ENCODE peak calls at places on chromosome 21, in four cellular contexts. N is AG10803, P is bronchial epithelial cell, H is heart left ventricle. F is an unnamed sample.
A peak's percentile ranks its signal among the peaks of the same experiment; 100 is the strongest.

GRCh38 chr21:41008971-41009370 is 159.0 kb upstream of the BACE2 start:
- DNase-seq in H (no peak), N (no peak), P (no peak), F (no peak)

GRCh38 chr21:28932717-28933116 is 60.0 kb downstream of the LTN1 start:
- DNase-seq in H (no peak), P (no peak), N (no peak), F (no peak)

GRCh38 chr21:44898851-44899767 is 21.6 kb downstream of the ITGB2 start:
- DNase-seq in P (no peak), H (peak; percentile 18), N (no peak), F (no peak)

GRCh38 chr21:25323356-25323949 is 283.8 kb downstream of the MRPL39 start:
- DNase-seq in H (no peak), N (no peak), P (no peak), F (no peak)

GRCh38 chr21:15669247-15669646 is 60.5 kb upstream of the USP25 start:
- DNase-seq in P (no peak), N (peak; percentile 24), H (no peak), F (peak; percentile 71)

GRCh38 chr21:14864211-14865021 is 200.4 kb downstream of the NRIP1 start:
- DNase-seq in H (peak; percentile 72), P (peak; percentile 73), N (peak; percentile 69), F (peak; percentile 76)

GRCh38 chr21:24210130-24210529 is 1397.2 kb downstream of the MRPL39 start:
- DNase-seq in H (no peak), N (no peak), P (no peak), F (no peak)

GRCh38 chr21:24939288-24939687 is 668.0 kb downstream of the MRPL39 start:
- DNase-seq in N (no peak), P (no peak), H (no peak), F (no peak)

GRCh38 chr21:28489197-28489596 is 503.5 kb downstream of the LTN1 start:
- DNase-seq in N (peak; percentile 55), P (no peak), H (no peak), F (no peak)

GRCh38 chr21:29005696-29006095 is 13.0 kb upstream of the LTN1 start:
- DNase-seq in H (no peak), N (peak; percentile 29), P (no peak), F (no peak)

GRCh38 chr21:25967566-25968438 is 202.8 kb downstream of the APP start:
- DNase-seq in H (no peak), P (peak; percentile 71), N (no peak), F (no peak)

GRCh38 chr21:29075706-29076447 is 2.4 kb upstream of the CCT8 start:
- DNase-seq in P (peak; percentile 98), N (no peak), H (no peak), F (no peak)

GRCh38 chr21:17270234-17270633 is 242.6 kb upstream of the CXADR start:
- DNase-seq in N (peak; percentile 40), H (peak; percentile 28), P (peak; percentile 41), F (peak; percentile 75)

GRCh38 chr21:40809673-40810072 is 37.3 kb downstream of the DSCAM start:
- DNase-seq in P (no peak), N (no peak), H (no peak), F (no peak)

GRCh38 chr21:26965567-26966359 is 1.1 kb downstream of the ADAMTS5 start:
- DNase-seq in H (peak; percentile 42), N (peak; percentile 70), P (no peak), F (peak; percentile 50)

GRCh38 chr21:26736449-26736848 is 108.8 kb downstream of the ADAMTS1 start:
- DNase-seq in P (no peak), N (no peak), H (no peak), F (no peak)

GRCh38 chr21:15063821-15064575 is 802 bp downstream of the NRIP1 start:
- DNase-seq in P (peak; percentile 37), N (peak; percentile 34), H (peak; percentile 73), F (peak; percentile 72)

GRCh38 chr21:44953628-44954021 is 13.8 kb downstream of the SLX9 start:
- DNase-seq in N (no peak), H (peak; percentile 22), P (no peak), F (no peak)

GRCh38 chr21:44592446-44593365 is at the start of gene KRTAP10-6:
- DNase-seq in P (no peak), N (no peak), H (peak; percentile 22), F (no peak)

GRCh38 chr21:19326581-19327319 is 923.2 kb upstream of the TMPRSS15 start:
- DNase-seq in H (no peak), P (no peak), N (no peak), F (no peak)

GRCh38 chr21:41510500-41510899 is 2.5 kb upstream of the TMPRSS2 start:
- DNase-seq in P (no peak), H (no peak), N (no peak), F (no peak)

GRCh38 chr21:18951291-18952038 is 547.9 kb upstream of the TMPRSS15 start:
- DNase-seq in H (no peak), P (no peak), N (no peak), F (no peak)

GRCh38 chr21:28100366-28100765 is 892.3 kb downstream of the LTN1 start:
- DNase-seq in H (no peak), N (no peak), P (no peak), F (no peak)

GRCh38 chr21:28627261-28627660 is 365.4 kb downstream of the LTN1 start:
- DNase-seq in N (peak; percentile 49), P (no peak), H (no peak), F (no peak)

GRCh38 chr21:40680311-40680710 is 166.6 kb downstream of the DSCAM start:
- DNase-seq in P (no peak), N (no peak), H (no peak), F (no peak)

GRCh38 chr21:44910229-44911065 is 10.3 kb downstream of the ITGB2 start:
- DNase-seq in N (no peak), H (no peak), P (no peak), F (no peak)

GRCh38 chr21:44848821-44849521 is 24.5 kb downstream of the PTTG1IP start:
- DNase-seq in P (no peak), N (no peak), H (no peak), F (no peak)

GRCh38 chr21:26732442-26733221 is 112.6 kb downstream of the ADAMTS1 start:
- DNase-seq in P (peak; percentile 38), H (peak; percentile 31), N (peak; percentile 62), F (peak; percentile 78)

GRCh38 chr21:8990326-8991087 is 1530.9 kb upstream of the TPTE start:
- DNase-seq in P (peak; percentile 81), H (no peak), N (no peak), F (no peak)

GRCh38 chr21:21179619-21180336 is 181.6 kb downstream of the NCAM2 start:
- DNase-seq in N (no peak), H (peak; percentile 19), P (no peak), F (no peak)

GRCh38 chr21:29091032-29091431 is 17.6 kb upstream of the CCT8 start:
- DNase-seq in H (no peak), N (peak; percentile 84), P (peak; percentile 87), F (peak; percentile 85)

GRCh38 chr21:41366522-41367151 is 4.8 kb downstream of the MX2 start:
- DNase-seq in H (peak; percentile 67), P (peak; percentile 88), N (peak; percentile 80), F (peak; percentile 15)

DNA sequence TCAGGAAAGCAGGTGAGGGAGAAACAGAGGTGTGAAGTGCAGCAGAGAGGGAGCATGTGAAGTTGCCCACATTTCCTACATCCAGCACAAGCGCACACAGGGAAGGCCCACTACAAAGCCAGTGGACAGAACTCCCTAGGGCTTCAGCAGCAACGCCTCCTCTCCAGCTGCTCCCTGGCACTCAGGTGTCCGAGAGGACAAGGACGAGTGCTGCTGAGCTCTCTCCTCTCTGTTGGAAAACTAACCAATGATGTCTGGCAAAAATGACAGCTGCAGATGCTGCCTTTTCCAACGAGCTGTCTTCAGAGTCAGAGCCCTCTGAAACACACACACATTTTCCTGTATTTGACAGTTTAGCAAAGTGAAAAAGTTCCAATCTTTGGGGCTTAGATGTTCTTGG is 86.8 kb downstream of the HSF2BP start:
- DNase-seq in N (no peak), P (no peak), H (no peak), F (no peak)
- H3K4me3 ChIP-seq in N (no peak overlapping the region), P (no peak overlapping the region), H (no peak overlapping the region), F (no peak overlapping the region)

GRCh38 chr21:46667191-46667734 is 31.8 kb downstream of the PRMT2 start:
- DNase-seq in P (peak; percentile 45), N (peak; percentile 9), H (no peak), F (peak; percentile 16)
- H3K4me3 ChIP-seq in P (peak overlapping the region; percentile 56), N (peak overlapping the region; percentile 62), H (peak overlapping the region; percentile 26), F (peak overlapping the region; percentile 83)

DNA sequence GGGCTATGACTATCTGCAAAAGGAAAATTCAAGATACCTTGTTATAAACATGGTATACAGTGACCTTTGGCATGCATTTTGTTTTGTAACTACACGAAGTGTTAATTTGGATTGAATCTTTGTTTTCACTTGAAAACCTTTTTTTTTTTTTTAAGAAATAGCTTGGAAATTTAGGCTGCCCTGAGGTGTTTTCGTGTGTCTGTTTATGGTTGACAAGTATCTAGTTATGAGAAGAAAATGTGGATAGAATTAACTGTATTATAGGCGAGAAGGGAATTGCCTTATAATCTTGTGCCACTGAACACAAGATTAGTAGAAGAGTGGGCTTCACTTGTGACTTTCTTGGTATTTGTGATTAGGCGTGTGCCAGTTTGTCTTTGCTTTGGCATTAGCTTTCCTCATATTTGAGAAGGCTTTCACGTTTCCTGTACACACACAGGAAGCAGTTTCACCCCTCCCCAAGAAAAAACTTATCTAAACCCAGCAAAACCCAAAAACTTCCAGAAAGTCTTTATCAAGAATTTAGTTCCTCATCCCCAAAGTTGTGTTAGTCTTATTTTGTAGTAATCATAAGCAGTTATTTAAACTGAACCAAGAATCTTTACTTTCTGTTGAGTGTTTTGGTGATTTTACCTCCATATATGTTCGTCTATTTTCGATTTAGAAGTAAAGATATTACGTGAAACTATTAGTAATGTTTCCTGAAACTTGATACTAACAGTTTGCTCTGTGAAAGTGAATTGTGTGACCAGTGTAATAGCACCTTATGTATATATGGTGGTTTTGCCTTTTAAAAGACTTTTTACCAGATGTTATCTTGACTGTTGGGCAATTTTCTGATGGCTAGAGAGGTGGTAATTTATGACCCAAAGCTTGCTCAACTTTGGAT is 3.8 kb downstream of the DYRK1A start:
- DNase-seq in P (peak; percentile 89), N (peak; percentile 32), H (no peak), F (peak; percentile 66)
- H3K4me3 ChIP-seq in P (peak overlapping the region; percentile 89), N (peak overlapping the region; percentile 28), H (no peak overlapping the region), F (peak overlapping the region; percentile 89)

DNA sequence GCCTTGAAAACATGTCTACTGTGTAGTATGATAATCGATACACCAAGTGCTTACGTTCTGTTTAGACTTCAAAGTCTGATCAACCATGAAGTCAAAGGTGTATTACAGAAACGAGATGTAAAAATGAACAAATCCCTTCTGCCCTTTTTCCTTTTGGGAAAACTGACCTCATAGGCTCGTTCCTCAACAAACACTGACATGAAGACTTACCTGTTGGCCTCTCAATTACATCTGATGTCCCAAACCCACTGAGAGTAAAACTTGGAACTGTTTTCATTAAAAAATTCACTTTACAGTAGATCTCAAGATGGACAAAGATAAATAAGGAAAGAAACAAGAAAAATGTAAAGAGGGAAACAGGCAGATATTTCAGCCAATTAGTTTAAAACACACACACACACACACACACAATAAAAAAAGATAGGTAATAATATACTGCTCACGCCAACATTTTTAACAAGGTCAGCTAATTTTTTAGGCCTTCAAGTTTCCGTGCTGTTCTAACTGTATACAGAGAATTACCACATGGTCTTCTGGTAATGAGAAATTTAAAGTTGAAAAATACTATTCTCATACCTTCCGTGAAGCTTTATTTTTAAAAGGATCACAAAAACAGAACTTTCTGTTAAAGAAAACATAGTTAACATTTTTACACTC is 2.1 kb downstream of the HMGN1 start:
- DNase-seq in H (no peak), P (no peak), N (no peak), F (no peak)
- H3K4me3 ChIP-seq in H (no peak overlapping the region), P (peak overlapping the region; percentile 11), N (no peak overlapping the region), F (peak overlapping the region; percentile 96)

GRCh38 chr21:33022489-33022827 is 3.3 kb upstream of the OLIG2 start:
- DNase-seq in H (no peak), N (no peak), P (no peak), F (no peak)
- H3K4me3 ChIP-seq in H (no peak overlapping the region), N (no peak overlapping the region), P (no peak overlapping the region), F (no peak overlapping the region)

GRCh38 chr21:36750579-36750959 is 51.7 kb downstream of the SIM2 start:
- DNase-seq in H (no peak), P (no peak), N (no peak), F (no peak)
- H3K4me3 ChIP-seq in H (no peak overlapping the region), P (no peak overlapping the region), N (no peak overlapping the region), F (no peak overlapping the region)